ENCODE peak calls at places on chromosomes 16 and 17, in ten cellular contexts. V, U, H, Y, P, X, O, A, D and Q are unnamed samples.

GRCh38 chr17:65918921-65919546 is 272.9 kb downstream of the CEP112 start:
- DNase-seq in H (no peak), V (no peak), Y (no peak), X (no peak), U (no peak), P (no peak), O (no peak), A (no peak), D (no peak), Q (no peak)

GRCh38 chr16:54099627-54100026 is 187.0 kb downstream of the IRX3 start:
- DNase-seq in U (no peak), O (no peak), V (no peak), A (no peak), X (no peak), H (no peak), Y (no peak), P (no peak), D (no peak), Q (no peak)

GRCh38 chr17:63345598-63345997 is 100.5 kb downstream of the CYB561 start:
- DNase-seq in Y (no peak), X (no peak), A (no peak), P (peak), D (no peak), V (no peak), H (no peak), O (no peak), U (no peak), Q (no peak)

GRCh38 chr17:35010093-35010492 is 29.8 kb downstream of the LIG3 start:
- DNase-seq in U (no peak), P (peak), X (no peak), H (no peak), D (no peak), A (no peak), V (no peak), Y (no peak), O (no peak), Q (no peak)

GRCh38 chr17:66369830-66370229 is 67.4 kb downstream of the PRKCA start:
- DNase-seq in O (no peak), Y (no peak), H (no peak), P (no peak), V (no peak), U (no peak), D (no peak), X (no peak), A (no peak), Q (no peak)

GRCh38 chr17:4604111-4604644 is 19.8 kb downstream of the SMTNL2 start:
- DNase-seq in X (no peak), Y (peak), P (peak), H (no peak), A (no peak), O (no peak), V (no peak), D (peak), U (peak), Q (no peak)

GRCh38 chr17:81929253-81930141 is 2.0 kb upstream of the MAFG start:
- DNase-seq in A (no peak), H (no peak), P (no peak), Y (no peak), D (peak), U (no peak), O (no peak), X (no peak), V (no peak), Q (no peak)

GRCh38 chr16:57863434-57864160 is 61.3 kb upstream of the KIFC3 start:
- DNase-seq in A (peak), V (peak), Y (peak), U (peak), D (peak), H (no peak), O (no peak), X (peak), P (peak), Q (peak)

GRCh38 chr16:20611350-20611902 is 35.3 kb upstream of the ACSM2B start:
- DNase-seq in V (no peak), P (no peak), X (no peak), D (no peak), O (peak), H (no peak), U (no peak), A (peak), Y (peak), Q (no peak)

GRCh38 chr17:45310380-45311324 is 6.2 kb downstream of the MAP3K14 start:
- DNase-seq in D (no peak), P (no peak), U (no peak), V (no peak), H (no peak), O (no peak), Y (peak), A (peak), X (no peak), Q (no peak)

GRCh38 chr16:84675423-84675822 is 24.4 kb upstream of the USP10 start:
- DNase-seq in P (no peak), A (no peak), Y (no peak), D (no peak), X (no peak), V (no peak), O (no peak), H (no peak), U (no peak), Q (no peak)

GRCh38 chr16:47834485-47835024 is 321.2 kb downstream of the ABCC12 start:
- DNase-seq in V (no peak), Y (no peak), D (no peak), U (no peak), H (no peak), X (no peak), O (no peak), P (no peak), A (no peak), Q (no peak)

GRCh38 chr17:38703742-38704644 is 1.1 kb upstream of the MLLT6 start:
- DNase-seq in V (no peak), A (peak), U (peak), O (peak), D (peak), P (no peak), X (peak), Y (peak), H (peak), Q (peak)

GRCh38 chr17:65020284-65020683 is 36.3 kb downstream of the GNA13 start:
- DNase-seq in V (peak), D (no peak), U (no peak), X (peak), Y (no peak), H (no peak), O (no peak), A (no peak), P (peak), Q (no peak)

GRCh38 chr17:66000216-66000615 is 191.7 kb downstream of the CEP112 start:
- DNase-seq in U (no peak), P (no peak), O (no peak), A (no peak), D (no peak), Y (no peak), X (no peak), V (no peak), H (no peak), Q (no peak)

GRCh38 chr16:72664480-72665408 is 383.2 kb downstream of the ZFHX3 start:
- DNase-seq in H (peak), D (peak), P (peak), V (peak), U (peak), X (peak), Y (peak), A (peak), O (peak), Q (peak)

GRCh38 chr17:66737524-66737923 is 97.4 kb upstream of the CACNG5 start:
- DNase-seq in V (no peak), O (peak), P (peak), A (no peak), Y (peak), D (peak), U (peak), X (no peak), H (no peak), Q (peak)

GRCh38 chr17:72381597-72382397 is 261.0 kb downstream of the SOX9 start:
- DNase-seq in P (no peak), Y (no peak), H (no peak), D (no peak), V (no peak), A (no peak), U (peak), O (no peak), X (no peak), Q (no peak)

GRCh38 chr17:62756198-62756597 is 51.9 kb downstream of the MARCHF10 start:
- DNase-seq in D (no peak), X (no peak), P (no peak), O (no peak), A (no peak), Y (no peak), U (no peak), V (no peak), H (no peak), Q (no peak)

GRCh38 chr17:82315703-82316358 is 1.6 kb downstream of the CD7 start:
- DNase-seq in V (no peak), H (no peak), X (no peak), A (no peak), D (no peak), P (no peak), U (peak), O (no peak), Y (no peak), Q (no peak)

GRCh38 chr17:5499790-5500189 is 13.4 kb downstream of the MIS12 start:
- DNase-seq in D (peak), H (no peak), V (no peak), P (no peak), X (peak), Y (no peak), O (peak), A (no peak), U (peak), Q (no peak)

GRCh38 chr16:52069866-52070265 is 477.1 kb downstream of the TOX3 start:
- DNase-seq in V (no peak), A (peak), H (no peak), O (no peak), P (peak), X (peak), Y (no peak), U (peak), D (no peak), Q (no peak)

GRCh38 chr17:21376835-21377690 is 906 bp downstream of the KCNJ12 start:
- DNase-seq in U (peak), Y (no peak), P (peak), H (no peak), X (peak), V (no peak), D (no peak), A (no peak), O (no peak), Q (no peak)

GRCh38 chr17:10428781-10429180 is 7.0 kb upstream of the MYH8 start:
- DNase-seq in A (no peak), V (no peak), O (no peak), P (no peak), X (no peak), H (no peak), U (no peak), Y (no peak), D (no peak), Q (no peak)

GRCh38 chr17:58327363-58328194 is 1.0 kb downstream of the TSPOAP1 start:
- DNase-seq in P (no peak), A (no peak), V (no peak), O (no peak), Y (no peak), D (no peak), U (no peak), H (peak), X (no peak), Q (no peak)

GRCh38 chr16:63652091-63652490 is 1469.8 kb downstream of the CDH11 start:
- DNase-seq in A (peak), O (no peak), U (no peak), Y (no peak), P (no peak), H (no peak), D (no peak), X (no peak), V (no peak), Q (no peak)

GRCh38 chr17:63751806-63752205 is 10.2 kb upstream of the STRADA start:
- DNase-seq in Y (no peak), D (no peak), X (no peak), O (no peak), P (no peak), V (no peak), U (no peak), A (no peak), H (no peak), Q (no peak)